ENCODE peak calls at places on chromosomes 1 and 21, in six cellular contexts. U is right lobe of liver, O is foreskin keratinocyte, M is PC-3, V is IMR-90, W is psoas muscle. C is an unnamed sample. For H3K4me1, the result is how much of the 10 kb centered on the place peaks cover.

GRCh38 chr1:113142791-113143190 is 69.8 kb downstream of the LRIG2 start:
- DNase-seq in U (no peak), O (no peak), M (no peak), V (no peak), W (no peak), C (no peak)

GRCh38 chr1:8090241-8090702 is 64.2 kb upstream of the ERRFI1 start:
- DNase-seq in U (no peak), O (peak), M (peak), V (peak), W (no peak), C (no peak)

GRCh38 chr1:58162952-58163550 is 383.5 kb downstream of the OMA1 start:
- DNase-seq in U (no peak), O (peak), M (peak), V (peak), W (peak), C (no peak)

GRCh38 chr1:220631238-220631842 is 58.8 kb upstream of the C1orf115 start:
- DNase-seq in U (no peak), O (peak), M (peak), V (no peak), W (no peak), C (no peak)

GRCh38 chr21:29434081-29434480 is 135.4 kb downstream of the BACH1 start:
- DNase-seq in U (no peak), O (no peak), M (no peak), V (no peak), W (no peak), C (no peak)

GRCh38 chr1:239126881-239127280 is 259.5 kb upstream of the CHRM3 start:
- DNase-seq in U (no peak), O (peak), M (no peak), V (no peak), W (no peak), C (no peak)

GRCh38 chr1:197942042-197942441 is 24.9 kb downstream of the LHX9 start:
- DNase-seq in U (no peak), O (no peak), M (no peak), V (no peak), W (no peak), C (no peak)

GRCh38 chr21:45306832-45307571 is 19.3 kb upstream of the POFUT2 start:
- DNase-seq in U (peak), O (no peak), M (no peak), V (peak), W (peak), C (peak)

GRCh38 chr1:91730781-91731732 is 154.9 kb downstream of the TGFBR3 start:
- DNase-seq in U (peak), O (peak), M (peak), V (peak), W (peak), C (peak)

GRCh38 chr1:170407138-170407537 is 124.8 kb upstream of the GORAB start:
- DNase-seq in U (no peak), O (no peak), M (no peak), V (peak), W (no peak), C (no peak)

GRCh38 chr1:157628773-157629172 is 30.9 kb upstream of the FCRL4 start:
- DNase-seq in U (no peak), O (no peak), M (no peak), V (no peak), W (no peak), C (no peak)

GRCh38 chr1:85047472-85048295 is 616 bp downstream of the MCOLN3 start:
- DNase-seq in U (no peak), O (no peak), M (no peak), V (no peak), W (peak), C (peak)

GRCh38 chr1:166675213-166675612 is 164.1 kb upstream of the POGK start:
- DNase-seq in U (no peak), O (peak), M (no peak), V (no peak), W (no peak), C (no peak)

DNA sequence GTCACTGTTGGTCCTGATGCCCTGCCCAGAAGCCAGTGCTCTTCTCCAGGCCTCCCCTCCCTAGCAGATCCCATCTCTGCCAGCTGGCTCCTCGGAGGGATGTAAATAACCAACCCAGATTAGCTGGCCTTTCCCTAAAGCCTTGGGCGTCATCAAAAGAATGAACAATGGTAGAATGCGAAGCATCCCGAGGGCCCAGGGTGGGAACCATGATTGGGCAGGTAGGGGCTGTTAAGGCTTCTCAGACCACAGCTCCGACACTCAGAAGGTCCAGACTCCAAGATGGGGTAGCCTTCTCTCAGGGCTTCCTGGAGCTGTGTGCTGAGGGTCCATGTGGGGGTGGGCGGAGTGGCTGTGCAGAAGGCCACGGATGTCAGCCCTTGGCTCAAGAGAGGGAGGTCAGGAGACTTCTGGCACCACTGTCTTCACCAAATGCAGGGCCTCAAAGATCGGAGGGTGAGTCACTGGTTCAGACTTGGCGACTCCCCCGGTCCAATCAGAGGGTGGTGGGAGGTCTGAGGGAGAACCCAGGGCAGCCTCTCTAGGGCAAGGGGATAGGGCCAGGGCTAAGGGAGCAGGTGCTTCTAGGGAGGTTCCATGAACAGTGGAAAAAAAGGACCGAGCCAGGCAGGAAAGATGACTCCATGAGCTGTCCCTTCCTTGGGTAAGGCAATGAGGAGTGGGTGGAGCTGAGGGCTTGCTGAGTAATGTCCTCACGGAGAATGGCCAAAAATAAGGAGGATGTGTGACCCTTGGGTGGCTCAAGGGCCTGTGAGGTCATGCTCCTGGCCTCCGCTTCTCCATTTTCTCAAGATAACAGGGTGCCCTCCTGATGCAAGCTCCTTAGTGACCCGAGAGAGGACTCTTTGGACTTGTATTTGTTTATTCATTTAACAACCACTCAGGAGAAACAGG is 58.4 kb upstream of the EPS8L3 start:
- DNase-seq in U (no peak), O (no peak), M (peak), V (peak), W (peak), C (no peak)
- H3K4me1 ChIP-seq in U (under half), O (under half), M (under half), V (under half), W (under half), C (under half)

DNA sequence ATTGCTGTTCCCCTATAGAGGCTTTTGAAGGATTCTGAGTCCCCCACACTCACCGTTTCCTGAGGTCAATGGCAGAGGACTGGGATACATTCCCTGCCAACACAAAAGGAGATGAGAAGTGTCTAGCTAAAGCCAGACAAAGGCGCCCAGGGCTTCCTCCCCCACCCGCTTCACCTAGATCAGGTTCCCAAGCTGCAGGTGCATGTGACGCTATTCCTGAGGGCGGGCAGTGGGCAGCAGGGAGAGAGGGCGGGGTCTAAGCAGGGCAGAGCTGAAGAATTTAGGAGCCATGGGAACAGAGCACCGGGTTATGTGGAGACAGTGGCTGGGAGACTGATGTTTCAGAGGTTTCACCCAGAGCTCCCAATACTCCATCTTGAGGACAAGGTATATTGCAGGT is 6.0 kb upstream of the ARHGEF2 start:
- DNase-seq in U (no peak), O (no peak), M (no peak), V (no peak), W (no peak), C (peak)
- H3K4me1 ChIP-seq in U (under half), O (under half), M (under half), V (under half), W (under half), C (under half)

DNA sequence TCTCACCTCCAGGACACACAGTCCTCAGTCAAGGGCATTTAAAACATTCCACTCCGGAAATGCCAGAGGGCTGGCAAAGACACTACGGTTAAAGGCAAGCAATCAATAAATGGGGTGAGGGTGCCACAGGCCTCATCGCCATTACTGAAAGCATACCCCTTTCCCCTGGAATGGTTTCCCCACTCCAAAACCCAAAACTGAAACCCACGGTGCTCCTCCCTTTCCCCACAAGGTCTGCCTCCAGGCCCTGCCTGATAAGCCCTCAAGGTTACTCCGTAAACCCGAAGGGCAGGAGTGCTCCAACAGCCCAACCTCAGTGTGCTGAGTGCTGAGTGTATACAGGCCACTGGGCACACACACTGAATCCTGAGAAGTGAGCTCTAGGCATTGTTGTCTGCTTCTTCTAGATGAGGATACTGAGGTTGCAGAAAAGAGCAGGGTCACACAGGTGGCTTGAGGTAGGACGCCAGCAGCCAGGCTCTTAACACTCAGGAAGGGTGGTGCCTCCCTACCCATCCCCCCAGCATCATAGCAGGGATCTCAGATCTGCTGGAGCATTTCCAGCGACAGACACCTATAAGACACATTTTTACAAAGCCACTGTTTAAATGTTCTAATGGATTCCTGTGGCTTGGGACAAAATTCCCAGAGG is 29.0 kb downstream of the SSBP3 start:
- DNase-seq in U (no peak), O (peak), M (no peak), V (peak), W (no peak), C (no peak)
- H3K4me1 ChIP-seq in U (under half), O (under half), M (under half), V (under half), W (half or more), C (under half)

DNA sequence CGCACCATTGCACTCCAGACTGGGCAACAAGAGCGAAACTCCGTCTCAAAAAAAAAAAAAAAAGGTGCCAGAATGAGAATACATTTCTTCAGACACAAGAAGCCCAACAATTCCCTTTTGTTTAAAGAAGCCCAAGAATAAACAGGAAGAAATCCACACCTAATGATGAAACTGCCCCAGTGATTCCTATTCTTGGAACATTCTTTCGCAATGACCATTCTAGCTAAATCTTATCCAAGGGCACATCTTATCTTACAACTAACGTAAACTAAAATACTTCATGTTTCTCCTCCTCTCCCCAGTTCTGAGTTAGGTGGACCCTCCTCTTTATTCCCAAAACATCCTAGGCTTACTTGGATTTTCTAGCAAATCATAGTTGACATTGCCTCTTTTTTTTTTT is 18.4 kb upstream of the OTUD3 start:
- DNase-seq in U (no peak), O (peak), M (peak), V (peak), W (no peak), C (no peak)
- H3K4me1 ChIP-seq in U (under half), O (under half), M (half or more), V (under half), W (under half), C (under half)

GRCh38 chr1:63403386-63403785 is 36.0 kb downstream of the ALG6 start:
- DNase-seq in U (no peak), O (no peak), M (peak), V (no peak), W (no peak), C (no peak)

GRCh38 chr1:63405021-63405420 is 37.6 kb downstream of the ALG6 start:
- DNase-seq in U (no peak), O (peak), M (peak), V (no peak), W (no peak), C (no peak)

GRCh38 chr1:63408331-63408730 is 40.9 kb downstream of the ALG6 start:
- DNase-seq in U (no peak), O (no peak), M (no peak), V (peak), W (no peak), C (no peak)

GRCh38 chr1:63405987-63406386 is 38.6 kb downstream of the ALG6 start:
- DNase-seq in U (no peak), O (no peak), M (no peak), V (no peak), W (no peak), C (no peak)

GRCh38 chr1:63407002-63407401 is 39.6 kb downstream of the ALG6 start:
- DNase-seq in U (no peak), O (no peak), M (no peak), V (peak), W (no peak), C (no peak)
- H3K4me1 ChIP-seq in U (under half), O (under half), M (under half), V (under half), W (under half), C (under half)

DNA sequence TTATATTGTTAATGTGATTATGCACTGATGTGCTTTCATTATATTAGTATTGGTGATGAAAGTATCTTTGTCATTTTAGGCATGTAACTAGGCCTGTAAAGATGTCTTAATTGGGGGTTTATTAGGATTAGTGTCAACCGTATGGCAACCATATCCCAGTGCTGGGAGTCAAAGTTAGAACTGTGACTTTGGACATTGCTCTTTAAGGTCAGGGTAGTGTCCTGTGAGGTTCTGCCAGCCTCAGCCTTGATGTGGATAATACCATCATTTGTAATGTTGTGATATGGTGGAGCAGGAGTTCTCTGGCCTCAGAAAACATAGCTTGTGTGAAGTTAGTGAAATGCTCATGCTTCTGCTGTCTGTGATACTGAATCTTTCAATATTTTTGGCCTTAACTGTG is 59.4 kb downstream of the LAMC1 start:
- DNase-seq in U (no peak), O (no peak), M (no peak), V (no peak), W (no peak), C (no peak)
- H3K4me1 ChIP-seq in U (under half), O (under half), M (under half), V (under half), W (under half), C (under half)

DNA sequence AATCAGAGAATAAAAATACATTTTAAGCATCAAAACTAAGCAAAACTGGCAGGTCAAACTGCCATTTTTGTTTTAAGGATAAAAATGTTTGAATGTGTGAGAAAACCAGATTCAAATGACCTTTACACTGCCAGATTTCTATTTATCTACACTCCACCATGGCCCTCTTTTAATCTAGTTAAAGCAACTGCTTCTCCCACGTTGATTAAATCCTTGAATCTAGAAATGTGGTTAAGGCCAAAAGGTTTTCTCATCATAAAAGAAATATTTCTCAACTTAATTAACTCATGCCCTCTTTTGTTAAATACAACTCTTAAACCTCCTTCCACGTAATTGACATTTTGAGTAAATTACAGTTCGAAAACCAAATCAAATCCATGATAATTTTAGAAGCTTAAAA is 15.0 kb downstream of the EGLN1 start:
- DNase-seq in U (no peak), O (no peak), M (no peak), V (no peak), W (no peak), C (no peak)
- H3K4me1 ChIP-seq in U (under half), O (under half), M (under half), V (under half), W (half or more), C (under half)

GRCh38 chr1:114490235-114490634 is 20.8 kb downstream of the TRIM33 start:
- DNase-seq in U (no peak), O (no peak), M (no peak), V (no peak), W (no peak), C (no peak)

GRCh38 chr1:114492978-114493377 is 18.0 kb downstream of the TRIM33 start:
- DNase-seq in U (no peak), O (no peak), M (no peak), V (no peak), W (no peak), C (no peak)

GRCh38 chr1:114485286-114485685 is 25.7 kb downstream of the TRIM33 start:
- DNase-seq in U (no peak), O (no peak), M (no peak), V (peak), W (no peak), C (no peak)

GRCh38 chr1:114488739-114489138 is 22.3 kb downstream of the TRIM33 start:
- DNase-seq in U (no peak), O (no peak), M (no peak), V (no peak), W (no peak), C (no peak)
- H3K4me1 ChIP-seq in U (under half), O (under half), M (under half), V (under half), W (under half), C (under half)

C was measured in kidney.